ENCODE peak calls at places on chromosomes 2 and 18, in six cellular contexts. W is GM23248, A is MM.1S, C is HCT116, Y is H9, G is A549. B is an unnamed sample.

GRCh38 chr2:68643011-68643873 is at the start of gene PROKR1:
- DNase-seq in W (peak; percentile 55), G (peak; percentile 7), Y (peak; percentile 65), C (no peak), A (no peak), B (peak; percentile 24)

GRCh38 chr18:7584646-7585271 is 17.6 kb downstream of the PTPRM start:
- DNase-seq in G (no peak), C (no peak), A (no peak), Y (no peak), W (no peak), B (no peak)

GRCh38 chr2:195411219-195411687 is 245.8 kb upstream of the SLC39A10 start:
- DNase-seq in W (peak; percentile 70), G (no peak), C (no peak), Y (no peak), A (no peak), B (peak; percentile 85)

GRCh38 chr18:36212978-36213303 is 25.6 kb downstream of the MOCOS start:
- DNase-seq in G (no peak), A (no peak), C (no peak), W (no peak), Y (no peak), B (no peak)

GRCh38 chr2:96538487-96539214 is 2.1 kb downstream of the ARID5A start:
- DNase-seq in A (peak; percentile 90), C (no peak), W (peak; percentile 66), G (no peak), Y (peak; percentile 91), B (peak; percentile 32)

GRCh38 chr2:197028230-197028629 is 101.7 kb upstream of the PGAP1 start:
- DNase-seq in Y (no peak), C (peak; percentile 73), W (peak; percentile 38), A (no peak), G (peak; percentile 10), B (peak; percentile 19)

GRCh38 chr2:239824051-239824694 is 201.0 kb downstream of the NDUFA10 start:
- DNase-seq in A (peak; percentile 81), G (peak; percentile 19), C (peak; percentile 85), Y (peak; percentile 84), W (peak; percentile 11), B (peak; percentile 66)

GRCh38 chr2:241272722-241273551 is 42.5 kb downstream of the HDLBP start:
- DNase-seq in W (peak; percentile 88), Y (peak; percentile 45), G (no peak), A (peak; percentile 37), C (no peak), B (peak; percentile 39)

GRCh38 chr2:205937193-205937592 is 148.8 kb downstream of the INO80D start:
- DNase-seq in C (no peak), W (no peak), G (no peak), A (no peak), Y (no peak), B (no peak)

GRCh38 chr2:9772999-9773904 is 70.0 kb upstream of the TAF1B start:
- DNase-seq in C (no peak), Y (no peak), W (no peak), G (no peak), A (no peak), B (no peak)

GRCh38 chr18:63233334-63233733 is 86.2 kb downstream of the BCL2 start:
- DNase-seq in A (no peak), W (no peak), C (no peak), G (no peak), Y (no peak), B (no peak)

GRCh38 chr18:54127759-54128378 is 96.6 kb downstream of the MBD2 start:
- DNase-seq in A (peak; percentile 47), W (peak; percentile 79), Y (peak; percentile 68), C (peak; percentile 35), G (peak; percentile 13), B (no peak)

GRCh38 chr2:17593445-17593840 is 52.9 kb downstream of the VSNL1 start:
- DNase-seq in W (no peak), Y (no peak), G (no peak), C (no peak), A (no peak), B (no peak)

GRCh38 chr2:134327367-134327766 is 73.5 kb downstream of the MGAT5 start:
- DNase-seq in C (no peak), A (no peak), Y (no peak), W (peak; percentile 60), G (no peak), B (peak; percentile 45)
- H3K4me1 ChIP-seq in C (no peaks in the 10 kb centered on the region), A (peaks cover 30% of the 10 kb centered on the region), Y (no peaks in the 10 kb centered on the region), W (no peaks in the 10 kb centered on the region), G (no peaks in the 10 kb centered on the region), B (no peaks in the 10 kb centered on the region)

GRCh38 chr2:142673836-142674235 is 203.6 kb upstream of the KYNU start:
- DNase-seq in A (no peak), C (no peak), Y (no peak), G (no peak), W (no peak), B (no peak)
- H3K4me2 ChIP-seq in A (no peak overlapping the region), C (no peak overlapping the region), Y (no peak overlapping the region), G (no peak overlapping the region), W (no peak overlapping the region), B (no peak overlapping the region)

GRCh38 chr2:105864262-105864661 is 119.5 kb downstream of the NCK2 start:
- DNase-seq in A (no peak), W (no peak), C (no peak), Y (no peak), G (no peak), B (no peak)

GRCh38 chr2:105869318-105869717 is 124.6 kb downstream of the NCK2 start:
- DNase-seq in G (no peak), W (no peak), A (no peak), Y (no peak), C (no peak), B (no peak)

GRCh38 chr2:105865222-105865913 is 120.7 kb downstream of the NCK2 start:
- DNase-seq in A (no peak), Y (no peak), C (no peak), G (no peak), W (peak; percentile 72), B (no peak)

GRCh38 chr2:105868060-105868459 is 123.3 kb downstream of the NCK2 start:
- DNase-seq in Y (no peak), W (peak; percentile 18), C (no peak), A (no peak), G (no peak), B (no peak)

GRCh38 chr2:105866439-105867170 is 121.9 kb downstream of the NCK2 start:
- DNase-seq in W (peak; percentile 23), A (no peak), G (no peak), C (no peak), Y (no peak), B (peak; percentile 11)
- H3K4me1 ChIP-seq in W (peaks cover 18% of the 10 kb centered on the region), A (no peaks in the 10 kb centered on the region), G (no peaks in the 10 kb centered on the region), C (no peaks in the 10 kb centered on the region), Y (no peaks in the 10 kb centered on the region), B (peaks cover 6% of the 10 kb centered on the region)

DNA sequence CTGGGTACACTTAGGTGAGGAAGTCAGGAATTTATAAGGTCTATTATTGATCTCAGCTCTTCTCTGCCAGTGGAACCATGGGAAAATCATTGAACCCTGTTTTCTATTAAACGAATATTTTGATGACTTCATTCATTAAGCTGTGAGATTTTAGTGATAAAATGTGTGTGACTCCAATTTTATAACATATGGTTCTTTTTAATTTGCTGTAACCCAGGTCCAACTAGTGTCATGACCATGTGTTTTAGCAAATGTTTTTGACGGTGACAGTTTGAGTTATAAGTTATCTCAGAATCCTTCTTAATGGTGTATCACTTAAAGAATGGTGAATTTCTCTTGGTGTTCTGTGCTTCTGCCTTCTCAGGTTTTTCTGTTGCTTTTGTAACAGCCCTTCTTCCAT is 213.1 kb downstream of the MCFD2 start:
- DNase-seq in G (no peak), W (peak; percentile 4), Y (no peak), A (no peak), C (no peak), B (no peak)
- H3K4me2 ChIP-seq in G (peak overlapping the region; percentile 86), W (peak overlapping the region; percentile 93), Y (no peak overlapping the region), A (no peak overlapping the region), C (no peak overlapping the region), B (no peak overlapping the region)

DNA sequence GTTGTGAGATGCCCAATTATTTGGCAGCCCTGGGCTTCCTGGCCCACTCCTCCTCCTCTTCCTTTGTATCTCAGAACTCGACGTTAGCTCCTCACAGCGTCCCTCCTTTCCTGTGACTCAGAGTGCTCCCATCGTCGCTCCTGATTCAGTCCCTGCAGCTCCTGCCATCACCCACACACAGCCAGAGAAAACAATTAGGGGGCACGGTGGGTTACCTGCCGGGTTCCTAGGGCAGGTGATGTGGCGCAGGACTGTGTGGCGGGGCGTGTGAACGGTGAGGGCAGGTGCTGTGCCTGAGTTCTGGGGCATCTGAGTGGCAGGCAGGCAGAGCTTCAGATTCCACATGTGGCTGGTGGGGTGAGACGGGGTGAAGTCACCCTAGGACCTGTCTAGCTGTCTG is 42.6 kb downstream of the GLI2 start:
- DNase-seq in G (no peak), A (no peak), W (peak; percentile 68), Y (no peak), C (no peak), B (no peak)
- H3K4me1 ChIP-seq in G (peaks cover 29% of the 10 kb centered on the region), A (no peaks in the 10 kb centered on the region), W (peaks cover 33% of the 10 kb centered on the region), Y (peaks cover 25% of the 10 kb centered on the region), C (peaks cover 5% of the 10 kb centered on the region), B (no peaks in the 10 kb centered on the region)

DNA sequence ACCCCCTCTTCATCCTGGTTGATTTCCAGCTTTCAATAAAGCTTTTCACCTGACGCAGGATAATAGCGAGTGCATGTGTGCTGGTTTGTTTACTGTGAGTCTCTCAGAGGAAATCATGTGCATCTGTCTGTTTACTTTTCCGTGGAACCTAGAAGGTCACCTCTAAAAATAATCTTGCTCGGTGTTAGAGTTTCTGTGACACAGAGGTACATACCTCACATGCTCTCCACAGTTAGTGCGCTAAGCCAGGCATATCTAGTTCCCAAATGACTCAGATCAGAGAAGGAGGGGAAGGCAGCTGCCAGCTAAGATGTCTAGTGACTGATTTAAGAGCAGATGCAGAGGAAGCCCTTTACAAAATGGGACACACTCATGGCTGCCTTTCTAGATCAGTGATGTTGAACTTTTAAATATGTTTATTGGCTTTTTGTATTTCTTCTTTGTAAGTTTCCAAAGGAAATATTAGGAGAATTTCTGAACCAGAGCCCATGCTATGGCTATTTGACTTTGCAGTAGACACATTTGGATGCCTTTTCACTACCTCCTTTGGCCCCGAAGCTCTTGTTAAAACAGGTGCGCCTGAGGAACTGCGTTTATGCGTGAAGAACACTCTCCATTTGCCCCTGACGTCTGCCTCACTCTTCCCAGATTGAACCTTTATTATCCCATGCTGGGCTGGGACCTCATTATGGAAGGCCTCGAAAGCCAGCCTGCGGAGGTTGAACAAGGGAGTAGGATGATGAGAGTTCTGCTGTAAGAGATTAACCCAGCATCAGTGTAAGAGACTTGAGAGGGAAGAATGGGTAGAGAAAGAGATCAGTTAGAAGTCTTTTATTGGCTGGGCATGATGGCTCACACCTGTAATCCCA is 145.6 kb downstream of the FAM161A start:
- DNase-seq in G (peak; percentile 57), W (peak; percentile 40), A (peak; percentile 83), Y (no peak), C (no peak), B (peak; percentile 55)
- H3K4me2 ChIP-seq in G (peak overlapping the region; percentile 66), W (no peak overlapping the region), A (peak overlapping the region; percentile 61), Y (no peak overlapping the region), C (no peak overlapping the region), B (no peak overlapping the region)

B was measured in mammary epithelial cell.